ENCODE peak calls at places on chromosomes 2 and 18, in eight cellular contexts. T is fibroblast of mammary gland, H is right lobe of liver, I is gastrocnemius medialis, Q is AG09309, Y is GM10248, G is cardiac muscle cell, M is upper lobe of right lung. F is an unnamed sample.

GRCh38 chr2:102057502-102058292 is 65.9 kb downstream of the IL1R2 start:
- DNase-seq in T (peak; percentile 73), H (peak; percentile 77), Y (no peak), I (no peak), G (no peak), M (no peak), Q (no peak), F (no peak)

GRCh38 chr2:10446631-10447030 is 1.5 kb downstream of the ODC1 start:
- DNase-seq in H (no peak), Q (no peak), Y (no peak), T (no peak), M (no peak), G (no peak), I (no peak), F (no peak)

GRCh38 chr2:205170399-205170798 is 511.9 kb upstream of the NRP2 start:
- DNase-seq in Y (no peak), T (no peak), H (no peak), I (no peak), M (no peak), Q (no peak), G (no peak), F (no peak)

GRCh38 chr2:45404807-45405297 is 206.2 kb downstream of the SRBD1 start:
- DNase-seq in G (peak; percentile 49), T (peak; percentile 61), M (no peak), I (no peak), Y (no peak), Q (no peak), H (no peak), F (peak; percentile 29)

GRCh38 chr2:232372231-232373208 is 6.0 kb upstream of the ALPP start:
- DNase-seq in G (peak; percentile 54), H (no peak), I (no peak), Y (no peak), Q (peak; percentile 47), M (peak; percentile 22), T (peak; percentile 76), F (no peak)

GRCh38 chr2:98233941-98234340 is 112.3 kb upstream of the CNGA3 start:
- DNase-seq in I (no peak), Y (no peak), M (no peak), Q (no peak), T (no peak), H (no peak), G (no peak), F (no peak)

GRCh38 chr2:101362316-101362715 is 25.0 kb downstream of the CREG2 start:
- DNase-seq in I (no peak), M (no peak), Q (no peak), G (no peak), Y (no peak), T (no peak), H (no peak), F (no peak)

GRCh38 chr2:19617251-19617650 is 258.8 kb upstream of the OSR1 start:
- DNase-seq in H (no peak), Q (no peak), Y (no peak), T (no peak), G (no peak), I (no peak), M (no peak), F (no peak)

GRCh38 chr2:26463252-26464207 is 14.4 kb downstream of the OTOF start:
- DNase-seq in G (no peak), M (peak; percentile 57), Y (no peak), I (no peak), Q (no peak), H (peak; percentile 51), T (no peak), F (no peak)

GRCh38 chr2:174076948-174077347 is 111.8 kb upstream of the SP3 start:
- DNase-seq in M (no peak), T (no peak), Q (no peak), H (no peak), Y (no peak), I (no peak), G (no peak), F (no peak)

GRCh38 chr18:33282142-33282541 is 158.4 kb downstream of the CCDC178 start:
- DNase-seq in T (no peak), H (no peak), Y (no peak), M (no peak), G (no peak), Q (no peak), I (no peak), F (no peak)

DNA sequence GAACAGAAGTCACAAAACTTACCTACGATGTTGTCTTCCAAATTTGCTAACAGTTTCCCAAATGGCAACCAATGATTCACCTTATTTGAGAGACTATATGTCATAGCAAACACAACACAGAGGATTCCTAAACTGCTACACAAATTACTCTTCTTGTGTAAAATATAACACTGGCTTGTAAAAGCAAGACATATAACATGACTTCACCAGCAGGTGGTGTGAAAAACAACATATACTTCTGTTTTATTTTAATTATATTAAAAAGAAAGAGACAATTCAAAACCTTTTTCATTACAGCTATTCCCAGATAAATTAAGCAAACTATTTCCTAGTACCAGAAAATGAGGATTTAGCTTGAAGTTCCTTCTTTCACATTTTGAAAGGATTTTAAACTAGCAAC is 62.2 kb downstream of the SCN3A start:
- DNase-seq in Y (no peak), M (no peak), T (no peak), G (no peak), I (no peak), Q (no peak), H (no peak), F (no peak)
- TF ChIP-seq CTCF in Y (no peak), M (peak; percentile 8), T (no peak), G (no peak), I (no peak), Q (no peak), H (no peak), F (peak; percentile 45)

GRCh38 chr18:67735506-67735905 is 219.0 kb upstream of the DSEL start:
- DNase-seq in Q (no peak), T (no peak), Y (no peak), I (no peak), H (no peak), M (no peak), G (no peak), F (no peak)

GRCh38 chr18:67728364-67728763 is 211.8 kb upstream of the DSEL start:
- DNase-seq in T (no peak), I (no peak), Q (no peak), M (no peak), G (no peak), H (no peak), Y (no peak), F (no peak)

GRCh38 chr18:67730884-67731283 is 214.4 kb upstream of the DSEL start:
- DNase-seq in Y (no peak), M (no peak), H (no peak), Q (peak; percentile 62), G (peak; percentile 8), I (no peak), T (peak; percentile 89), F (peak; percentile 63)

GRCh38 chr18:67731853-67732252 is 215.3 kb upstream of the DSEL start:
- DNase-seq in I (no peak), M (no peak), T (peak; percentile 86), G (no peak), Q (no peak), Y (no peak), H (no peak), F (peak; percentile 15)

GRCh38 chr18:67733094-67733493 is 216.6 kb upstream of the DSEL start:
- DNase-seq in Q (peak; percentile 31), I (no peak), G (peak; percentile 25), T (peak; percentile 97), H (no peak), M (no peak), Y (no peak), F (peak; percentile 26)
- TF ChIP-seq CTCF in Q (no peak), I (no peak), G (no peak), T (no peak), H (no peak), M (no peak), Y (no peak), F (no peak)

GRCh38 chr2:188314314-188315054 is 22.8 kb downstream of the GULP1 start:
- DNase-seq in T (peak; percentile 17), Y (no peak), Q (no peak), M (no peak), I (no peak), G (peak; percentile 40), H (no peak), F (no peak)
- TF ChIP-seq CTCF in T (no peak), Y (no peak), Q (no peak), M (no peak), I (no peak), G (no peak), H (no peak), F (no peak)

GRCh38 chr2:33599175-33599942 is at the start of gene FAM98A:
- DNase-seq in I (peak; percentile 99), G (peak; percentile 100), Q (peak; percentile 97), T (peak; percentile 98), Y (peak; percentile 97), M (peak; percentile 100), H (peak; percentile 99), F (peak; percentile 75)
- TF ChIP-seq CTCF in I (no peak), G (peak; percentile 28), Q (no peak), T (no peak), Y (no peak), M (peak; percentile 28), H (peak; percentile 18), F (peak; percentile 14)

DNA sequence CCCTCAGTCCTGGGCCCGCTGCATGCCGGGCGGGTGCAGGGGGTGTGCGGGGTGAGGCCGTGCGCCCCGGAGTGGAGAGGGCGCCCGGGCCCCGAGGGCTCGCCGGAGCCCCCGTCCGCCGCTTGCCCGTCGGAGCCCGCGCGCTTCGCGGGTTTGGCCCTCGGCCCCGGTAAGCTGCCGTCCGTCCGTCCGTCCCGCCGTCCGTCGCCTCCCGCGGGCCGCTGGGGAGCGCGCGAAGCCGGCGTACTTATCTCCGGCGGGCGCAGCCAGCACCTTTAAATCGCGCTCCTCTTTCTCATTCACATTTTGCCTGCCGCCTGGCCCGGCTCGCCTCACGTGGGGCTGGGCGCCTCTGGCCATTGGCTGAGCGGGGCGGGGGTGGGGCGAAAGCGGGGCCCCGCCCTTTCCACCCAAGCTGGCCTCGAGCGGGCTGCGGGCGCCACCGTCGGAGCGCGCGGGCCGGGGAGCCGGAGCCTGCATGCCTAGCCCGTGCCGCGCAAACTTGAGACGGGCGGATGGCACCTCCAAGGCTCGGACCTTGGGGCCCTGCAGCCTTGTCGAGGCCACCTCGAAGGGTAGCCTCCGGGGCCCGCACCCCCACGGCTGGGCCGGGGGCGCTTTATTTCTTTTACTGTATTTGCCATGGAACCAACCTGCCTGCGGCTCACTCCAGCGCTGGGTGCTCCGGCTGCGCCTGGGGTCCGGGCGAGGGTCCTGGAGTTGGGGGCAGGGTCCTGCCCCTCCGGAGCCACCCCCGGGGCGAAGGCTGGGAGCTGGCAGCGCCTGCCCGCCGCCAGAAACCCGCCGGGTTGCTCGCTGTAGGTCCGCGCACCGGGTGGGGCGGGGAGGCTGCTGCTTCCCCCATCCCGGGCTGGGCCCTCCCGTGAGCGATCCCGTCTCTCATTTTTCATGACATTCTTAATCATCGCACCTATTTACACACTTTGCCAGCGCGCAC is at the start of gene GBX2:
- DNase-seq in Y (no peak), Q (no peak), I (peak; percentile 21), G (peak; percentile 70), T (peak; percentile 40), M (peak; percentile 58), H (no peak), F (no peak)
- TF ChIP-seq CTCF in Y (no peak), Q (no peak), I (no peak), G (no peak), T (no peak), M (no peak), H (no peak), F (no peak)

GRCh38 chr18:5106730-5107129 is 90.3 kb downstream of the AKAIN1 start:
- DNase-seq in I (no peak), Q (no peak), Y (no peak), H (no peak), G (no peak), M (no peak), T (no peak), F (no peak)
- TF ChIP-seq CTCF in I (no peak), Q (no peak), Y (peak; percentile 19), H (peak; percentile 33), G (no peak), M (peak; percentile 14), T (no peak), F (peak; percentile 54)

GRCh38 chr2:85887566-85888019 is 1.2 kb downstream of the ST3GAL5 start:
- DNase-seq in M (peak; percentile 78), T (peak; percentile 34), H (peak; percentile 87), Q (no peak), G (peak; percentile 39), I (peak; percentile 77), Y (peak; percentile 34), F (no peak)
- TF ChIP-seq CTCF in M (peak; percentile 37), T (peak; percentile 18), H (peak; percentile 49), Q (peak; percentile 41), G (peak; percentile 39), I (peak; percentile 45), Y (peak; percentile 18), F (peak; percentile 37)